ENCODE peak calls at places on chromosome 1, in six cellular contexts. E is IMR-90, Z is mesenchymal stem cell, V is neuronal stem cell, G is H9, Q is H1. Y is an unnamed sample.

GRCh38 chr1:155093938-155094621 is 15.4 kb downstream of the EFNA3 start:
- DNase-seq in E (peak; percentile 45), Z (peak; percentile 61), V (no peak), G (no peak), Q (peak; percentile 54), Y (peak; percentile 57)

GRCh38 chr1:54323324-54323739 is 82.9 kb downstream of the SSBP3 start:
- DNase-seq in E (no peak), Z (no peak), V (no peak), G (peak; percentile 66), Q (no peak), Y (peak; percentile 99)

GRCh38 chr1:53359225-53359933 is 31.5 kb upstream of the LRP8 start:
- DNase-seq in E (no peak), Z (no peak), V (no peak), G (peak; percentile 17), Q (peak; percentile 24), Y (no peak)

GRCh38 chr1:22231995-22232690 is 89.2 kb upstream of the WNT4 start:
- DNase-seq in E (no peak), Z (no peak), V (no peak), G (no peak), Q (no peak), Y (no peak)

GRCh38 chr1:225811622-225812487 is 1.9 kb downstream of the EPHX1 start:
- DNase-seq in E (no peak), Z (peak; percentile 37), V (no peak), G (peak; percentile 62), Q (no peak), Y (no peak)

GRCh38 chr1:159012495-159012894 is 2.8 kb downstream of the IFI16 start:
- DNase-seq in E (peak; percentile 24), Z (peak; percentile 54), V (no peak), G (no peak), Q (no peak), Y (peak; percentile 2)

GRCh38 chr1:22575532-22576147 is 12.4 kb downstream of the EPHA8 start:
- DNase-seq in E (no peak), Z (no peak), V (no peak), G (no peak), Q (no peak), Y (no peak)

GRCh38 chr1:10980841-10981727 is 31.4 kb upstream of the TARDBP start:
- DNase-seq in E (no peak), Z (no peak), V (peak; percentile 71), G (no peak), Q (no peak), Y (no peak)

GRCh38 chr1:53956308-53957168 is 10.4 kb downstream of the LRRC42 start:
- DNase-seq in E (no peak), Z (peak; percentile 33), V (no peak), G (no peak), Q (no peak), Y (peak; percentile 18)

GRCh38 chr1:6329851-6330250 is 63.7 kb downstream of the ACOT7 start:
- DNase-seq in E (peak; percentile 63), Z (no peak), V (no peak), G (no peak), Q (no peak), Y (no peak)

GRCh38 chr1:6329392-6329791 is 64.2 kb downstream of the ACOT7 start:
- DNase-seq in E (peak; percentile 17), Z (no peak), V (no peak), G (no peak), Q (no peak), Y (no peak)

GRCh38 chr1:6328696-6329095 is 64.9 kb downstream of the ACOT7 start:
- DNase-seq in E (no peak), Z (no peak), V (no peak), G (no peak), Q (no peak), Y (no peak)

GRCh38 chr1:6331543-6332246 is 61.9 kb downstream of the ACOT7 start:
- DNase-seq in E (no peak), Z (no peak), V (no peak), G (no peak), Q (no peak), Y (no peak)

DNA sequence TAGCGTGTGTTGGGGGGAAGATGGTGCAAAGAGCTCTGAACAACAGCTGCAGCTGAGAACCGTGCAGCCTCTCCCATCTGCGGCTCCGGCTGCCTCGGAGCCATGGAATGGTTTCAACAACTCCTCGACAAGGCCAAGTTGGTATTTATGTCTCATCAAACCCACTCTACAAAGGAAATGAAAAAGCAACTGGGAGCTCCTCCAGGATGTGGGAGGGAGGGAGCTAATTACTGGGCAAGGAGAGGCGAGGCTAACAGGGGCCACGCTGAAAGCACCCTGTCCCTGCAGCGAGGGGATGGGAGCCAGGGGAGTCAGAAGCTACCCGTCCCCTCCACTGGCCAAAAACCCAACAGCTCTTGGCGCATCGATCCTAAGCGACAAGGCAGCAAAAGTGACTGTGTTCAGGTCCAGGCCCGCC is 63.1 kb downstream of the ACOT7 start:
- DNase-seq in E (peak; percentile 82), Z (no peak), V (no peak), G (no peak), Q (no peak), Y (no peak)
- H4K91ac ChIP-seq in E (no peak overlapping the region), Z (no peak overlapping the region), V (no peak overlapping the region), G (no peak overlapping the region), Q (no peak overlapping the region), Y (no peak overlapping the region)

GRCh38 chr1:198643827-198644226 is 5.0 kb downstream of the PTPRC start:
- DNase-seq in E (no peak), Z (no peak), V (no peak), G (no peak), Q (no peak), Y (no peak)

GRCh38 chr1:198641506-198641905 is 2.7 kb downstream of the PTPRC start:
- DNase-seq in E (peak; percentile 43), Z (no peak), V (no peak), G (no peak), Q (no peak), Y (no peak)

GRCh38 chr1:198639581-198640235 is 868 bp downstream of the PTPRC start:
- DNase-seq in E (no peak), Z (no peak), V (no peak), G (no peak), Q (no peak), Y (no peak)

GRCh38 chr1:198643001-198643400 is 4.2 kb downstream of the PTPRC start:
- DNase-seq in E (no peak), Z (no peak), V (no peak), G (no peak), Q (no peak), Y (no peak)

GRCh38 chr1:198641966-198642656 is 3.3 kb downstream of the PTPRC start:
- DNase-seq in E (no peak), Z (no peak), V (no peak), G (no peak), Q (no peak), Y (no peak)
- H3K4me2 ChIP-seq in E (no peak overlapping the region), Z (no peak overlapping the region), V (no peak overlapping the region), G (no peak overlapping the region), Q (no peak overlapping the region), Y (no peak overlapping the region)

GRCh38 chr1:208243522-208243850 is 698 bp downstream of the PLXNA2 start:
- DNase-seq in E (no peak), Z (no peak), V (no peak), G (no peak), Q (peak; percentile 58), Y (peak; percentile 43)
- H2BK120ac ChIP-seq in E (no peak overlapping the region), Z (peak overlapping the region; percentile 36), V (no peak overlapping the region), G (no peak overlapping the region), Q (no peak overlapping the region), Y (peak overlapping the region; percentile 77)

GRCh38 chr1:111576547-111576946 is 43.0 kb upstream of the RAP1A start:
- DNase-seq in E (no peak), Z (no peak), V (no peak), G (no peak), Q (no peak), Y (no peak)
- H4K91ac ChIP-seq in E (no peak overlapping the region), Z (no peak overlapping the region), V (no peak overlapping the region), G (no peak overlapping the region), Q (no peak overlapping the region), Y (no peak overlapping the region)

GRCh38 chr1:181416268-181416855 is 67.0 kb upstream of the CACNA1E start:
- DNase-seq in E (no peak), Z (no peak), V (no peak), G (no peak), Q (no peak), Y (no peak)
- H3K4me2 ChIP-seq in E (no peak overlapping the region), Z (no peak overlapping the region), V (no peak overlapping the region), G (no peak overlapping the region), Q (no peak overlapping the region), Y (no peak overlapping the region)

DNA sequence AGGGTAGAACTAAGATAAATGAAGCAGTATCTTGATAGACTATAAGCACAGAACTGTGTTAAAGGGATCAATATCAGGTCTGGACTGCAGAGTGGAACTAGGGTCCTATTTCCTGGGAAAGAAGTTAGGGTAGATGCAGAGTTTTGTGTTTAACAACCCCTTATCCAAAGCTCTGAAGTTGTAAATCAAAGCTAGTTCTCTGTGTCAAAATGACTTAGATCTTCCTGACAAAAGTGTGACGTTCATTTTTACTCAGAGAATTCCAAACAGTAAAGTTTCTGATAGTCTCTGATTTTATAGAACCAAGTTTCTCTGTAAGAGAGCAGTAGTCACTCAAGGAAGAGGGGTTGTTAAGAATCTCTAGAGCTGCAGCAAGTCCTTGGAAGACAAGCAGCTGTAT is 8.3 kb downstream of the NUCKS1 start:
- DNase-seq in E (no peak), Z (no peak), V (no peak), G (no peak), Q (no peak), Y (no peak)
- H2BK120ac ChIP-seq in E (no peak overlapping the region), Z (no peak overlapping the region), V (no peak overlapping the region), G (no peak overlapping the region), Q (no peak overlapping the region), Y (no peak overlapping the region)

GRCh38 chr1:50419192-50419906 is 3.9 kb downstream of the DMRTA2 start:
- DNase-seq in E (no peak), Z (no peak), V (peak; percentile 46), G (peak; percentile 68), Q (no peak), Y (no peak)

GRCh38 chr1:50416553-50417453 is 6.4 kb downstream of the DMRTA2 start:
- DNase-seq in E (no peak), Z (no peak), V (no peak), G (peak; percentile 83), Q (peak; percentile 81), Y (no peak)

GRCh38 chr1:50418600-50419109 is 4.6 kb downstream of the DMRTA2 start:
- DNase-seq in E (no peak), Z (no peak), V (peak; percentile 40), G (peak; percentile 50), Q (peak; percentile 72), Y (no peak)

GRCh38 chr1:50417487-50417886 is 5.8 kb downstream of the DMRTA2 start:
- DNase-seq in E (no peak), Z (no peak), V (no peak), G (peak; percentile 30), Q (peak; percentile 50), Y (no peak)

DNA sequence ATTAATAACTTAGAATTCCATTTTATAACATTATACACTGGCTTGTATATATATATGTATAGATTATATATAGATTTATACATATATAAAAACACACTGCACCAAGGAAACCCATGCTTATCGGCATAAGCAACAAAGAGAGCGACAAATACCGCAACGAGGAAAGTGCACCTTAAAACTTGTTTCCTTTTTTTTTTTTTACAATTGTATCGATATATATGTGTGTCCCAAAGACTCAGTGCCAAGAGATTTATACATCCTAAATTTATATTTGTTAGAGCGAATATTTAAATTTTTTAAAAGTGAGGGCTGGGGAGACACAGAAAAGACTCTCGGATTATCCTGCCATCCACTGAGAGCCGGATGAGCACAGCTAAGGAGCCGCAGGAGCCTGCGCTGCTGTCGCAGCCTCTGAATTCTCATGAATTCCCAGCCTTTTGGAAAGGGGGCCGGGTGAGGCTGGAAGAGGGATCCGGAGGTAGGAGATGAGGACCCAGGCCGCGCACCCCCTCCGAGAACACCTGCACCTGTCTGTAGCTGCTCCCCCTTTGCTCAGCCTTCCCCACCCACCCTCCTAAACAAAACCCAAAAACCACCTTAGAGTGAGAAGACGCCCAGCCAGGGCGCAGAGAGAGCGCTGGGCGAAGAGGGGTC is 5.2 kb downstream of the DMRTA2 start:
- DNase-seq in E (no peak), Z (no peak), V (no peak), G (peak; percentile 26), Q (no peak), Y (no peak)
- H4K91ac ChIP-seq in E (no peak overlapping the region), Z (no peak overlapping the region), V (no peak overlapping the region), G (no peak overlapping the region), Q (no peak overlapping the region), Y (no peak overlapping the region)